ENCODE peak calls at places on chromosomes 11 and 22, in seven cellular contexts. One of them, this sample, is unnamed.

GRCh38 chr11:78420796-78421209 is 3.2 kb upstream of the GAB2 start:
- DNase-seq in ACHN: no peak
- DNase-seq in left cardiac atrium: peak
- DNase-seq in foreskin keratinocyte: no peak
- DNase-seq in heart left ventricle: peak
- DNase-seq in T-helper 2 cell: no peak
- DNase-seq in iPS DF 6.9: no peak
- DNase-seq in this sample: no peak

GRCh38 chr11:70573701-70574151 is 175.4 kb downstream of the CTTN start:
- DNase-seq in ACHN: no peak
- DNase-seq in left cardiac atrium: no peak
- DNase-seq in foreskin keratinocyte: no peak
- DNase-seq in heart left ventricle: no peak
- DNase-seq in T-helper 2 cell: no peak
- DNase-seq in iPS DF 6.9: no peak
- DNase-seq in this sample: no peak

GRCh38 chr11:1233351-1234053 is 10.6 kb downstream of the MUC5B start:
- DNase-seq in ACHN: no peak
- DNase-seq in left cardiac atrium: peak
- DNase-seq in foreskin keratinocyte: no peak
- DNase-seq in heart left ventricle: peak
- DNase-seq in T-helper 2 cell: no peak
- DNase-seq in iPS DF 6.9: no peak
- DNase-seq in this sample: no peak

GRCh38 chr11:2137202-2138071 is 1.8 kb downstream of the IGF2 start:
- DNase-seq in ACHN: peak
- DNase-seq in left cardiac atrium: peak
- DNase-seq in foreskin keratinocyte: no peak
- DNase-seq in heart left ventricle: peak
- DNase-seq in T-helper 2 cell: no peak
- DNase-seq in iPS DF 6.9: no peak
- DNase-seq in this sample: no peak

GRCh38 chr11:35166369-35167360 is 27.7 kb downstream of the CD44 start:
- DNase-seq in ACHN: peak
- DNase-seq in left cardiac atrium: peak
- DNase-seq in foreskin keratinocyte: peak
- DNase-seq in heart left ventricle: peak
- DNase-seq in T-helper 2 cell: no peak
- DNase-seq in iPS DF 6.9: no peak
- DNase-seq in this sample: no peak

GRCh38 chr22:49691256-49691655 is 136.4 kb downstream of the BRD1 start:
- DNase-seq in ACHN: no peak
- DNase-seq in left cardiac atrium: no peak
- DNase-seq in foreskin keratinocyte: no peak
- DNase-seq in heart left ventricle: no peak
- DNase-seq in T-helper 2 cell: no peak
- DNase-seq in iPS DF 6.9: no peak
- DNase-seq in this sample: no peak

GRCh38 chr22:49849161-49850020 is 4.3 kb upstream of the ZBED4 start:
- DNase-seq in ACHN: no peak
- DNase-seq in left cardiac atrium: no peak
- DNase-seq in foreskin keratinocyte: no peak
- DNase-seq in heart left ventricle: no peak
- DNase-seq in T-helper 2 cell: no peak
- DNase-seq in iPS DF 6.9: no peak
- DNase-seq in this sample: no peak

GRCh38 chr22:46057206-46057605 is 80.2 kb upstream of the WNT7B start:
- DNase-seq in ACHN: no peak
- DNase-seq in left cardiac atrium: peak
- DNase-seq in foreskin keratinocyte: no peak
- DNase-seq in heart left ventricle: peak
- DNase-seq in T-helper 2 cell: no peak
- DNase-seq in iPS DF 6.9: no peak
- DNase-seq in this sample: no peak

GRCh38 chr11:1920909-1921575 is 1.5 kb downstream of the TNNT3 start:
- DNase-seq in ACHN: no peak
- DNase-seq in left cardiac atrium: no peak
- DNase-seq in foreskin keratinocyte: no peak
- DNase-seq in heart left ventricle: no peak
- DNase-seq in T-helper 2 cell: no peak
- DNase-seq in iPS DF 6.9: no peak
- DNase-seq in this sample: no peak

GRCh38 chr11:61675826-61676225 is 4.4 kb upstream of the DAGLA start:
- DNase-seq in ACHN: no peak
- DNase-seq in left cardiac atrium: no peak
- DNase-seq in foreskin keratinocyte: no peak
- DNase-seq in heart left ventricle: no peak
- DNase-seq in T-helper 2 cell: no peak
- DNase-seq in iPS DF 6.9: no peak
- DNase-seq in this sample: no peak

GRCh38 chr11:134176284-134176683 is 47.5 kb downstream of the NCAPD3 start:
- DNase-seq in ACHN: no peak
- DNase-seq in left cardiac atrium: no peak
- DNase-seq in foreskin keratinocyte: no peak
- DNase-seq in heart left ventricle: no peak
- DNase-seq in T-helper 2 cell: no peak
- DNase-seq in iPS DF 6.9: no peak
- DNase-seq in this sample: no peak

GRCh38 chr22:40345801-40346177 is 511 bp upstream of the ADSL start:
- DNase-seq in ACHN: peak
- DNase-seq in left cardiac atrium: no peak
- DNase-seq in foreskin keratinocyte: no peak
- DNase-seq in heart left ventricle: no peak
- DNase-seq in T-helper 2 cell: peak
- DNase-seq in iPS DF 6.9: no peak
- DNase-seq in this sample: peak

GRCh38 chr11:47152126-47152952 is 24.3 kb downstream of the ARFGAP2 start:
- DNase-seq in ACHN: no peak
- DNase-seq in left cardiac atrium: no peak
- DNase-seq in foreskin keratinocyte: no peak
- DNase-seq in heart left ventricle: no peak
- DNase-seq in T-helper 2 cell: no peak
- DNase-seq in iPS DF 6.9: no peak
- DNase-seq in this sample: no peak